ENCODE peak calls at places on chromosomes 5 and 9, in nine cellular contexts. Z is HS-5; D is NCI-H1092 treated with DMSO at 0.1 percent for 48 hours; T is transverse colon; C is HFFc6; B is adrenal gland; P is ovary; F is AG20443; W is central memory CD4-positive, alpha-beta T cell. J is an unnamed sample.

GRCh38 chr5:120538644-120539043 is 74.5 kb downstream of the PRR16 start:
- DNase-seq in P (no peak), Z (no peak), T (no peak), C (peak; percentile 46), D (no peak), W (no peak), F (peak; percentile 19), B (no peak), J (peak; percentile 48)

GRCh38 chr9:72577212-72577753 is 55.9 kb downstream of the TMC1 start:
- DNase-seq in P (peak; percentile 50), C (peak; percentile 82), D (no peak), F (peak; percentile 59), B (no peak), Z (peak; percentile 81), W (no peak), T (no peak), J (peak; percentile 14)

GRCh38 chr5:179608131-179608581 is 15.3 kb downstream of the HNRNPH1 start:
- DNase-seq in C (no peak), D (no peak), W (peak; percentile 44), P (no peak), B (peak; percentile 63), Z (no peak), T (no peak), F (no peak), J (no peak)

GRCh38 chr5:39266442-39266841 is 47.1 kb upstream of the FYB1 start:
- DNase-seq in W (no peak), D (no peak), Z (no peak), C (peak; percentile 39), B (no peak), P (no peak), F (peak; percentile 61), T (peak; percentile 22), J (peak; percentile 58)

GRCh38 chr5:136025900-136026299 is 2.9 kb upstream of the TGFBI start:
- DNase-seq in Z (no peak), D (no peak), P (peak; percentile 46), F (no peak), T (no peak), W (no peak), C (no peak), B (peak; percentile 78), J (no peak)

GRCh38 chr5:151079838-151080619 is 805 bp downstream of the TNIP1 start:
- DNase-seq in F (no peak), B (no peak), D (no peak), C (peak; percentile 60), T (no peak), Z (peak; percentile 80), W (no peak), P (no peak), J (peak; percentile 76)

GRCh38 chr5:6279607-6280006 is 98.7 kb downstream of the MED10 start:
- DNase-seq in F (no peak), C (no peak), Z (no peak), P (no peak), T (no peak), D (no peak), W (no peak), B (no peak), J (no peak)

GRCh38 chr9:4177970-4178758 is 121.7 kb downstream of the GLIS3 start:
- DNase-seq in F (no peak), W (no peak), Z (no peak), P (no peak), C (no peak), B (no peak), D (no peak), T (no peak), J (no peak)

GRCh38 chr5:54881286-54882005 is 103.9 kb downstream of the ESM1 start:
- DNase-seq in P (no peak), W (no peak), Z (no peak), B (no peak), C (no peak), F (no peak), D (no peak), T (no peak), J (peak; percentile 50)

GRCh38 chr9:123769723-123770122 is 160.2 kb downstream of the DENND1A start:
- DNase-seq in D (peak; percentile 85), P (no peak), B (no peak), F (no peak), T (no peak), C (no peak), W (no peak), Z (no peak), J (no peak)

GRCh38 chr5:75441560-75441959 is 69.9 kb downstream of the CERT1 start:
- DNase-seq in B (no peak), T (no peak), F (no peak), W (no peak), P (no peak), D (no peak), C (no peak), Z (no peak), J (no peak)

GRCh38 chr9:126914458-126915280 is at the start of gene RALGPS1:
- DNase-seq in B (peak; percentile 98), D (peak; percentile 96), P (peak; percentile 95), T (peak; percentile 96), C (peak; percentile 95), F (peak; percentile 100), Z (peak; percentile 75), W (peak; percentile 83), J (peak; percentile 86)

GRCh38 chr9:127634698-127635097 is 22.6 kb downstream of the STXBP1 start:
- DNase-seq in C (no peak), W (no peak), F (no peak), D (no peak), P (no peak), Z (no peak), T (no peak), B (no peak), J (no peak)

J was measured in RCC 7860.